ENCODE peak calls at places on chromosomes 12 and 14, in six cellular contexts. A is cardiac muscle cell, F is left ventricle myocardium inferior, M is adrenal gland, D is lower lobe of right lung, V is H1. W is an unnamed sample.

GRCh38 chr14:76924363-76925151 is 98.3 kb downstream of the LRRC74A start:
- DNase-seq in A (no peak), F (no peak), M (peak), D (no peak), V (peak), W (no peak)

GRCh38 chr14:64649383-64649998 is 54.7 kb upstream of the PLEKHG3 start:
- DNase-seq in A (no peak), F (no peak), M (peak), D (no peak), V (no peak), W (no peak)

GRCh38 chr14:65585216-65585615 is 172.7 kb downstream of the FUT8 start:
- DNase-seq in A (no peak), F (no peak), M (no peak), D (no peak), V (no peak), W (no peak)

GRCh38 chr12:28424965-28425364 is 234.7 kb downstream of the CCDC91 start:
- DNase-seq in A (peak), F (peak), M (no peak), D (no peak), V (no peak), W (no peak)

GRCh38 chr14:98223106-98223505 is 1048.9 kb downstream of the BCL11B start:
- DNase-seq in A (no peak), F (no peak), M (no peak), D (no peak), V (no peak), W (no peak)

GRCh38 chr14:79856357-79856756 is 354.9 kb downstream of the DIO2 start:
- DNase-seq in A (no peak), F (no peak), M (no peak), D (no peak), V (no peak), W (no peak)

GRCh38 chr12:43979450-43979849 is 143.6 kb downstream of the TMEM117 start:
- DNase-seq in A (no peak), F (no peak), M (no peak), D (no peak), V (no peak), W (no peak)

GRCh38 chr12:65125975-65126374 is 4.9 kb upstream of the WIF1 start:
- DNase-seq in A (peak), F (no peak), M (no peak), D (no peak), V (no peak), W (no peak)

GRCh38 chr12:48157016-48157888 is at the start of gene ASB8:
- DNase-seq in A (peak), F (peak), M (peak), D (peak), V (peak), W (peak)

GRCh38 chr12:115481141-115481540 is 796.4 kb downstream of the MED13L start:
- DNase-seq in A (peak), F (no peak), M (no peak), D (no peak), V (no peak), W (no peak)

GRCh38 chr14:92704036-92704804 is 44.2 kb downstream of the LGMN start:
- DNase-seq in A (no peak), F (no peak), M (no peak), D (no peak), V (no peak), W (no peak)

GRCh38 chr12:104605685-104606084 is 148.9 kb downstream of the CHST11 start:
- DNase-seq in A (no peak), F (peak), M (peak), D (peak), V (no peak), W (no peak)

GRCh38 chr12:65945457-65945856 is 121.2 kb downstream of the HMGA2 start:
- DNase-seq in A (no peak), F (no peak), M (no peak), D (no peak), V (no peak), W (no peak)

GRCh38 chr14:91140672-91141071 is 26.8 kb downstream of the DGLUCY start:
- DNase-seq in A (peak), F (no peak), M (no peak), D (no peak), V (no peak), W (no peak)

GRCh38 chr14:69643430-69644200 is 32.2 kb downstream of the SUSD6 start:
- DNase-seq in A (no peak), F (no peak), M (peak), D (peak), V (no peak), W (peak)

GRCh38 chr14:61696753-61697318 is 1.5 kb downstream of the HIF1A start:
- DNase-seq in A (no peak), F (no peak), M (no peak), D (no peak), V (no peak), W (no peak)

GRCh38 chr12:1277905-1278304 is 286.9 kb downstream of the ERC1 start:
- DNase-seq in A (peak), F (no peak), M (no peak), D (no peak), V (no peak), W (no peak)

GRCh38 chr14:101474563-101475467 is 86.5 kb upstream of the DIO3 start:
- DNase-seq in A (no peak), F (no peak), M (no peak), D (no peak), V (no peak), W (peak)

GRCh38 chr14:80570930-80571298 is 359.6 kb upstream of the DIO2 start:
- DNase-seq in A (no peak), F (no peak), M (no peak), D (no peak), V (no peak), W (no peak)

GRCh38 chr14:54498579-54498978 is 9.8 kb upstream of the GMFB start:
- DNase-seq in A (no peak), F (no peak), M (no peak), D (no peak), V (no peak), W (no peak)

GRCh38 chr14:54501423-54501822 is 8.3 kb upstream of the CGRRF1 start:
- DNase-seq in A (no peak), F (no peak), M (no peak), D (no peak), V (no peak), W (no peak)

GRCh38 chr14:54502602-54503001 is 7.1 kb upstream of the CGRRF1 start:
- DNase-seq in A (no peak), F (no peak), M (no peak), D (no peak), V (no peak), W (no peak)

GRCh38 chr14:54500744-54501143 is 9.0 kb upstream of the CGRRF1 start:
- DNase-seq in A (no peak), F (no peak), M (no peak), D (no peak), V (no peak), W (no peak)

DNA sequence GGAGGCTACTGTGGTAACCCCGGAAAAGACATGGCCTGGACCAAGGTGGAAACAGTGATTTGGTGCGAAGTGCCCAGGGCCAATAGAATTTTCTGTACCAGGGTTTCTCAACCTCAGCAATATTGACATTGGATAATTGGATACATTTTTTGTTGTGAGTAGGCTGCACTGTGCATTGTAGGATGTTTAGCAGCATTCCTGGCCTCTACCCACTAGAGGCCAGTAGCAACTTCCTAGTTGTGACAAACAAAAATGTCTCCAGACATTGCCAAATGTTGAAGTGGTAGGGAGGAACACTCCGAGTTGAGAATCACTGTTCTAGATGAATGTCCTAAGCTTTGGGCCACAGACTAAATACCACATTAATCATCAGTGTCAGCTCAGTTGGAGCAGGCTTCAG is 6.2 kb upstream of the CGRRF1 start:
- DNase-seq in A (peak), F (no peak), M (no peak), D (no peak), V (no peak), W (no peak)
- TF ChIP-seq CTCF in A (peak), F (peak), M (no peak), D (no peak), V (no peak), W (peak)

GRCh38 chr12:39502657-39503056 is 59.7 kb upstream of the KIF21A start:
- DNase-seq in A (no peak), F (no peak), M (no peak), D (no peak), V (no peak), W (no peak)
- H3K27ac ChIP-seq in A (no peak), F (no peak), M (no peak), D (no peak), V (no peak), W (peak)

DNA sequence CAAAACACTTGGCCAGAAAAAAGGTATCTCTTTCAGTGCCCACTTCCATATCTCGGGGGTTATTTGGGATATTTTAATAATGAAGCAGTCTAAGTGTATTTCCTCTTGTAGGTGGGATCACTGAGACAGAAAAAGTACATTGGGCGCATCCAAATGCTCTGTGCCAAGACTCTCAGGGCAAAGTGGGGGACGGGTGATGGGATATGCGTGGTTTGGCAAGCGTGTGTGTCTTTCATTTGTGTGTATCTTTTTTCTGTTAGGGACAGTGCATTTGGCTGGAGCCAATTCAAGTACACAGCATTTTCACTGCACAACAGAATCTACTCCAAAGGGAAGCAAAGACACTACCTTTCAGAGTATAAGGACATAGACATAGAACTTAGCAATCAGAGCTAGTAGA is 29.3 kb downstream of the SSPN start:
- DNase-seq in A (no peak), F (no peak), M (no peak), D (no peak), V (no peak), W (no peak)
- TF ChIP-seq CTCF in A (no peak), F (no peak), M (no peak), D (no peak), V (no peak), W (no peak)

GRCh38 chr14:68192935-68193334 is 373.4 kb downstream of the RAD51B start:
- DNase-seq in A (no peak), F (no peak), M (no peak), D (no peak), V (no peak), W (no peak)
- H3K27ac ChIP-seq in A (no peak), F (no peak), M (no peak), D (no peak), V (no peak), W (no peak)

DNA sequence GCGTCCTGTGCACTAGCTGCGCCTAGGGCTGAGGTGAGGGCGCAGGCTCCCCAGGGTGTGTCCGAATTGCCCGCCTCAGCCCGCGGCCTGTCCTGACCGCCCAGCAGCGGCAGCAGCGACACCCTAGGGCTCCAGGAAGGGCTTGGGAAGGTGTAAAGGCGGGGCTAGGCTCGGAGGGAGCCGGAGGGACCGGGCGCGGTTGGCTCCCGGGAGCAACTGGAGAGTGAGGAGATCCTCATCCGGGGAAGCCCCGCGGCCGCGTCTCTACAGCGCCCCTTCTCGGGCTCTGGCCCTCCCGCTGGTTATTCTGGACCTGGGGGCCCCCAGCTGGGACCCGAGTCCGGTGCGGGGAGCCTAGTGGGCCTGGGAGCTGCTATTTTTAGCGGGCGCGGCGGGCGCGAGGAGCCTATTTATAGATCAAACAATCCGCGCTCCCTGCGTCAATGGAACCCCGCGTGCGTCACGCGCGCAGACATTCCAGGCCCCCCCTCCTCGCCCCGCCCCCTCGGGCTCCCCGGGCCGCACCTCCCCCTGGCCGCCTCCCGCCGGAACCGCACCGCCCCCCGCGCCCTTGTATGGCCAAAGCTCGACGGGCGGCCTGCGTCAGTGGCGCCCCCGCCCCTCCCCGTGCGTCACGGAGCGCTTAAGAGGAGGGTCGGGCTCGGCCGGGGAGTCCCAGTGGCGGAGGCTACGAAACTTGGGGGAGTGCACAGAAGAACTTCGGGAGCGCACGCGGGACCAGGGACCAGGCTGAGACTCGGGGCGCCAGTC is at the start of gene NR4A1:
- DNase-seq in A (peak), F (peak), M (peak), D (peak), V (no peak), W (peak)
- TF ChIP-seq CTCF in A (peak), F (peak), M (no peak), D (peak), V (no peak), W (peak)

DNA sequence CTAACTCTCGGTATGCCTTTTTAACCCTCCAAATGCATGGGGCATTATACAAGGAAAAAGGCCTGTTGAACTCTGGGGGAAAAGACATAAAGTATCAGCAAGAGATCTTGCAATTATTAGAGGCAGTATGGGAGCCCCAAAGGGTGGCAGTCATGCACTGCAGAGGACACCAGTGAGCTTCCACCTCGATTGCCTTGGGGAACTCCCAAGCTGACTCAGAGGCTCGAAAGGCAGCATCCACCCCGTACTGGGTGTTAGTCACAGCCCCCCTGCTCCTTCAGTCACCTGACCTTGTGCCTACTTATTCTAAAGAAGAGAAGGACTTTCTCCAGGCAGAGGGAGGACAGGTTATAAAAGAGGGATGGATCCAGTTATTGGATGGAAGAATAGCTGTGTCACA is 781.4 kb upstream of the TMEM132C start:
- DNase-seq in A (no peak), F (no peak), M (peak), D (no peak), V (peak), W (peak)
- H3K27ac ChIP-seq in A (no peak), F (no peak), M (no peak), D (no peak), V (no peak), W (no peak)

GRCh38 chr14:71552809-71553208 is 379.4 kb upstream of the RGS6 start:
- DNase-seq in A (no peak), F (no peak), M (no peak), D (no peak), V (no peak), W (no peak)
- TF ChIP-seq CTCF in A (no peak), F (no peak), M (no peak), D (no peak), V (peak), W (no peak)

DNA sequence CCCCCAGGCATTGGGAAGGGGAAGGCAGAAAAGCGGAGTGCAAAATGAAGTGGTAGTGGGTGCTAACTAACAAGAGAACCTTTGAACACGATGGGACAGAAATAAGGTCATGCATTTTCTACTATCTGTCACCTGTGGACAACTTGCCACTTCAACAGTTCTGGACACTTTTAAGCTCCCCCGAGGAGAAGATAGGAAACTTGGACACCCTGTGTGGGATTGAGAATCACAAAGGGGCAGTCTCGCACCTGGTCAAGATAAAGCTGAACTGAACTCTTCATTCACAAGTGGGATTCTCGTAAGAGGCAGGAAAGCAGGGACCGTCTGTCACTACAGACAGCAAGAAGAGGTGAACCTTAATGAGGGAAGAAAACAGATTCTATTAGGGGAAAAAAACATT is 51.6 kb downstream of the EIF2S3B start:
- DNase-seq in A (peak), F (no peak), M (no peak), D (no peak), V (no peak), W (no peak)
- H3K27ac ChIP-seq in A (no peak), F (no peak), M (no peak), D (no peak), V (no peak), W (no peak)

DNA sequence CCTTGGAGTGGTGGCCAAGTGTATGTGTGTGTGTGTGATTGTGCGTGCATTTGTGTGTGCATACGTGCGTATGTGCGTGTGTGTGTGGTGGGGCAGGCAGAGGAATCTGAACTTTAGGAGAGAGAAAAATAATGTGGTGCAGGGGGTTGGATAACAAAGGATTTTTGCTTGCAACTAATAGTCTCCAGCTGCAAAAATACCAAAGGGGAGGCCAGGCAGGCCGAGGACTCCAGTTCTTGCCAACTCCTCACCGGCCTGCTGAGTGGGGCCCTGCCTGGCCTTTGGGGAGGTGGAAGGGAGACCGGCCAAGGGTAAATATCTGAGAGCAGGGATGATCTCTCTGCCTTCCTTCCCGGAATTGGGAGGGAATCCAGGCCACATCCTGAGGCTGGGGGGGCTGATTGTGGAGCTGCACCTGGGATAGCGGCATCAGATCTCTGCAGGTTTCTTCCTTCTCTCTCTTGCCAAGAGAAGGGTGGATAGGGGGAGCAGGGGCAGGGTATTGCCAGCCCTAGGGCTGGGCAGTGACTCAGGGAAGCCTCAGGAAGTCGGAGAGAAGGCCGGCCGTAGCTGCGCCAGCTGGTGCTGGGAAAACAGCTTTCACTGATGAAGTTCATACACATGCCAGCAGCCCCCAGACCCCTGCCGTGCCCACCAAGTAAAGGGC is 4.5 kb upstream of the LRP1-AS start:
- DNase-seq in A (no peak), F (peak), M (no peak), D (no peak), V (no peak), W (no peak)
- TF ChIP-seq CTCF in A (no peak), F (no peak), M (no peak), D (no peak), V (no peak), W (no peak)